ENCODE peak calls at places on chromosomes 1 and 21, in ten cellular contexts. Z, D, J, W, C, X, F, N, L and S are unnamed samples. For H3K4me1 and H3K27me3, the result is how much of the 10 kb centered on the place peaks cover.

GRCh38 chr1:116151739-116152576 is 40.8 kb downstream of the MAB21L3 start:
- DNase-seq in Z (peak), D (peak), C (peak), F (peak), L (peak), J (peak), W (peak), N (peak), X (peak), S (no peak)

GRCh38 chr1:219771039-219771438 is 157.3 kb downstream of the SLC30A10 start:
- DNase-seq in L (no peak), D (peak), Z (no peak), F (no peak), X (peak), N (no peak), W (no peak), J (peak), C (no peak), S (peak)

GRCh38 chr21:42276076-42276475 is 39.1 kb downstream of the TFF3 start:
- DNase-seq in N (no peak), L (no peak), Z (no peak), J (no peak), F (no peak), W (no peak), X (peak), D (no peak), C (no peak), S (no peak)

GRCh38 chr1:237539055-237539454 is 351.7 kb downstream of the ZP4 start:
- DNase-seq in F (no peak), N (no peak), J (no peak), Z (no peak), C (no peak), D (no peak), L (no peak), W (no peak), X (no peak), S (no peak)

GRCh38 chr1:7429290-7429689 is 341.8 kb upstream of the VAMP3 start:
- DNase-seq in D (no peak), C (no peak), F (no peak), W (no peak), X (no peak), N (no peak), J (no peak), L (no peak), Z (no peak), S (no peak)

GRCh38 chr21:42006765-42007164 is 3.4 kb downstream of the ZBTB21 start:
- DNase-seq in X (no peak), L (no peak), D (no peak), C (no peak), F (no peak), N (no peak), J (no peak), W (no peak), Z (no peak), S (peak)

GRCh38 chr1:37410815-37411214 is 63.6 kb upstream of the ZC3H12A start:
- DNase-seq in J (peak), L (no peak), D (peak), X (peak), F (no peak), Z (no peak), C (no peak), N (no peak), W (no peak), S (no peak)

GRCh38 chr1:47594627-47595026 is 156.8 kb downstream of the FOXD2 start:
- DNase-seq in X (no peak), Z (no peak), L (no peak), D (no peak), N (no peak), F (peak), J (no peak), C (no peak), W (no peak), S (no peak)

GRCh38 chr21:46256501-46256994 is 28.0 kb upstream of the LSS start:
- DNase-seq in L (no peak), D (no peak), C (peak), F (no peak), W (no peak), Z (no peak), X (no peak), J (no peak), N (peak), S (no peak)

GRCh38 chr1:219399446-219399845 is 213.5 kb downstream of the ZC3H11B start:
- DNase-seq in W (no peak), N (no peak), Z (no peak), C (no peak), L (no peak), J (no peak), F (no peak), D (no peak), X (no peak), S (no peak)

GRCh38 chr1:224499204-224499603 is 64.6 kb upstream of the WDR26 start:
- DNase-seq in W (no peak), L (no peak), N (no peak), J (no peak), F (no peak), D (no peak), X (peak), Z (no peak), C (no peak), S (no peak)

GRCh38 chr1:192795913-192796312 is 12.9 kb upstream of the RGS2 start:
- DNase-seq in F (no peak), D (no peak), J (no peak), X (no peak), N (no peak), Z (no peak), W (no peak), L (no peak), C (no peak), S (no peak)

GRCh38 chr1:203202431-203203245 is 16.1 kb upstream of the CHI3L1 start:
- DNase-seq in J (no peak), F (no peak), D (peak), L (peak), W (peak), X (no peak), N (no peak), Z (no peak), C (peak), S (no peak)

DNA sequence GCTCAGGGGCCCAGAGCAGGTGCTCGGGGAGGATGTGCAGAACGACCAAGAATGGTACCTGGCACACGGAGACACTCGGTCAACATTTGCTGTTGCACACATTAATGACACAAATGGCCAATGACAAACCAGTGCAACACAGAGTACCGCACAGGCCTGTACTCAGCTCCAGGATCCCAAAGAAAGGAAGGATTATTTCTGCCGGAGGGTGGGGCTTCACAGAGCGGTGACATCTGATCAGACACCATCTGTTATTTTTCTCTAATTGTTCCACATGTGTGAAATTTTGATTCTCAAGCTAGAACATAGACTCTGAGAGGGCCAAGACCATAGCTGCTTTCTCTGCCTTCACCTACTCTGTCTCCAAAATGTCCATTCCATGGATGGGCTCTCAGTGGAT is 100.4 kb downstream of the MRPL37 start:
- DNase-seq in X (no peak), J (no peak), D (no peak), W (no peak), Z (no peak), N (no peak), F (no peak), L (no peak), C (no peak), S (no peak)
- H3K4me1 ChIP-seq in X (under half), J (under half), D (under half), W (under half), Z (under half), N (under half), F (under half), L (half or more), C (under half), S (under half)

GRCh38 chr1:35589516-35590427 is 16.7 kb downstream of the TFAP2E start:
- DNase-seq in N (no peak), Z (no peak), L (no peak), D (no peak), J (no peak), W (no peak), C (peak), X (no peak), F (no peak), S (no peak)
- H3K27me3 ChIP-seq in N (under half), Z (under half), L (under half), D (under half), J (under half), W (under half), C (under half), X (under half), F (under half), S (under half)

GRCh38 chr1:9128520-9129371 is at the start of gene GPR157:
- DNase-seq in F (peak), X (peak), Z (peak), D (peak), C (peak), J (peak), W (peak), N (peak), L (peak), S (peak)

GRCh38 chr1:9128161-9128519 is 762 bp downstream of the GPR157 start:
- DNase-seq in X (peak), C (peak), N (no peak), J (no peak), L (peak), D (no peak), W (peak), Z (no peak), F (no peak), S (no peak)

GRCh38 chr1:9127395-9128160 is 1.3 kb downstream of the GPR157 start:
- DNase-seq in L (no peak), J (peak), F (no peak), Z (no peak), N (no peak), X (peak), W (no peak), D (no peak), C (peak), S (no peak)

GRCh38 chr1:9126511-9126910 is 2.4 kb downstream of the GPR157 start:
- DNase-seq in J (no peak), D (no peak), X (peak), F (no peak), Z (no peak), L (no peak), N (no peak), W (no peak), C (no peak), S (no peak)

GRCh38 chr1:9129391-9130041 is 614 bp upstream of the GPR157 start:
- DNase-seq in C (peak), W (peak), L (peak), Z (peak), F (peak), J (peak), X (peak), N (peak), D (no peak), S (no peak)
- H3K4me1 ChIP-seq in C (under half), W (under half), L (under half), Z (under half), F (half or more), J (under half), X (under half), N (under half), D (under half), S (under half)

GRCh38 chr1:50426108-50426700 is 3.0 kb upstream of the DMRTA2 start:
- DNase-seq in W (no peak), C (no peak), N (no peak), X (no peak), D (no peak), Z (no peak), F (no peak), J (no peak), L (no peak), S (no peak)

GRCh38 chr1:50427818-50428779 is 4.9 kb upstream of the DMRTA2 start:
- DNase-seq in Z (no peak), X (no peak), L (no peak), N (no peak), F (no peak), D (no peak), J (no peak), C (peak), W (no peak), S (no peak)

GRCh38 chr1:50425376-50426107 is 2.3 kb upstream of the DMRTA2 start:
- DNase-seq in F (no peak), L (no peak), J (no peak), W (no peak), Z (no peak), X (no peak), N (no peak), D (no peak), C (no peak), S (no peak)

GRCh38 chr1:50426702-50427085 is 3.5 kb upstream of the DMRTA2 start:
- DNase-seq in C (no peak), N (no peak), F (no peak), L (no peak), Z (no peak), W (no peak), J (no peak), D (no peak), X (no peak), S (no peak)

GRCh38 chr1:50427086-50427817 is 4.0 kb upstream of the DMRTA2 start:
- DNase-seq in W (no peak), J (no peak), F (no peak), Z (no peak), C (peak), L (no peak), N (no peak), D (no peak), X (no peak), S (no peak)
- H3K27me3 ChIP-seq in W (under half), J (half or more), F (half or more), Z (half or more), C (under half), L (half or more), N (half or more), D (half or more), X (under half), S (half or more)

GRCh38 chr1:24202987-24203386 is 15.9 kb upstream of the IFNLR1 start:
- DNase-seq in J (no peak), D (no peak), X (no peak), L (no peak), N (no peak), W (no peak), F (no peak), C (no peak), Z (no peak), S (no peak)
- H3K4me1 ChIP-seq in J (under half), D (under half), X (under half), L (under half), N (under half), W (under half), F (under half), C (under half), Z (under half), S (under half)

GRCh38 chr1:1578371-1578940 is 3.8 kb upstream of the SSU72 start:
- DNase-seq in D (no peak), N (no peak), F (no peak), J (no peak), W (no peak), C (no peak), L (no peak), X (no peak), Z (no peak), S (no peak)
- H3K27me3 ChIP-seq in D (under half), N (under half), F (under half), J (under half), W (under half), C (under half), L (under half), X (under half), Z (under half), S (under half)

GRCh38 chr1:109396971-109397370 is 747 bp downstream of the SORT1 start:
- DNase-seq in F (no peak), Z (no peak), D (no peak), L (no peak), N (no peak), C (no peak), X (peak), W (peak), J (peak), S (no peak)

GRCh38 chr1:109395602-109396512 is 1.9 kb downstream of the SORT1 start:
- DNase-seq in W (no peak), C (no peak), N (no peak), X (peak), J (peak), L (no peak), D (peak), Z (no peak), F (no peak), S (no peak)

GRCh38 chr1:109397451-109398342 is at the start of gene SORT1:
- DNase-seq in D (peak), L (peak), W (peak), F (peak), N (peak), Z (peak), J (peak), X (peak), C (peak), S (peak)

GRCh38 chr1:109394591-109395281 is 3.0 kb downstream of the SORT1 start:
- DNase-seq in C (no peak), D (no peak), F (no peak), N (no peak), J (no peak), W (no peak), L (no peak), X (no peak), Z (no peak), S (no peak)

GRCh38 chr1:109396513-109396839 is 1.2 kb downstream of the SORT1 start:
- DNase-seq in W (no peak), Z (no peak), F (no peak), D (no peak), J (no peak), C (no peak), L (no peak), N (no peak), X (no peak), S (no peak)
- H3K4me1 ChIP-seq in W (under half), Z (under half), F (half or more), D (under half), J (under half), C (under half), L (half or more), N (under half), X (under half), S (under half)

DNA sequence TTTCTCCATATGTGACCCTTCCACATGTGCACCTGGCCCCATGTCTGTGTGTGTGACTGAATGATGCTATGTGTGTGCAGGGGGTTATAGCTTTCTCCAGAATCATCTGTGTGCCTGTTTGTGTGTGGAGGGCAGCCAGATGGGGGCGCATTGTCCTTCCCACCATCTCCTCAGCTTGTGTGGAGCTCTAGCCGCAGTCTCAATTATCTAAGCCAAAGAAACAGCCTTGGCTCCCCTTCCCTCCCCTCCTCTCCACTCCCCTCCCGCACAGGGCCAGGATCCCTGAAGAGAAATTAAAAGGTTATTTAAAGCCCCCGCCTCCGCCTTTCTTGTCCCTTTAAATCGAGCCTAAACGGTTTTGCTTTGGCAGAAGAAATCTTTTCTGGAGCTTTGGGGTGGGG is 1.8 kb upstream of the DMBX1 start:
- DNase-seq in F (no peak), Z (no peak), J (peak), X (no peak), L (no peak), W (no peak), C (no peak), N (no peak), D (no peak), S (no peak)
- H3K27me3 ChIP-seq in F (half or more), Z (half or more), J (under half), X (under half), L (half or more), W (under half), C (under half), N (under half), D (half or more), S (half or more)